ENCODE peak calls at places on chromosomes 11 and 22, in ten cellular contexts. W, B, Y, F, T, C, L, K, A and J are unnamed samples.

GRCh38 chr11:71151561-71151960 is 100.8 kb downstream of the SHANK2 start:
- DNase-seq in T (no peak), K (no peak), F (no peak), W (no peak), C (no peak), A (no peak), L (no peak), Y (no peak), B (no peak), J (no peak)

GRCh38 chr11:95897731-95898130 is 26.2 kb downstream of the MTMR2 start:
- DNase-seq in T (peak), W (no peak), K (no peak), L (peak), A (no peak), C (peak), F (peak), Y (peak), B (peak), J (peak)

GRCh38 chr22:37486224-37486845 is at the start of gene MFNG:
- DNase-seq in F (peak), W (peak), T (peak), A (peak), Y (peak), C (no peak), L (peak), K (peak), B (peak), J (peak)

GRCh38 chr22:22667966-22668880 is 23.8 kb downstream of the GGTLC2 start:
- DNase-seq in L (no peak), F (no peak), W (no peak), K (no peak), A (no peak), C (no peak), Y (no peak), T (no peak), B (no peak), J (no peak)

GRCh38 chr11:69080361-69080973 is 31.7 kb downstream of the TPCN2 start:
- DNase-seq in L (no peak), B (peak), K (no peak), Y (peak), W (no peak), F (no peak), A (no peak), C (peak), T (peak), J (peak)

GRCh38 chr22:31286360-31287255 is 5.7 kb downstream of the PIK3IP1 start:
- DNase-seq in L (peak), K (peak), T (no peak), C (no peak), F (no peak), A (no peak), W (no peak), B (no peak), Y (no peak), J (no peak)

GRCh38 chr22:31846161-31847115 is 92.6 kb downstream of the DEPDC5 start:
- DNase-seq in L (peak), F (no peak), W (no peak), Y (no peak), B (no peak), T (peak), K (no peak), C (peak), A (no peak), J (peak)

GRCh38 chr11:120061036-120061760 is 76.7 kb downstream of the TRIM29 start:
- DNase-seq in B (peak), Y (no peak), T (no peak), C (peak), K (no peak), A (no peak), F (no peak), L (peak), W (no peak), J (no peak)

GRCh38 chr11:119367661-119368120 is 13.8 kb downstream of the USP2 start:
- DNase-seq in F (no peak), B (no peak), T (no peak), A (no peak), Y (no peak), C (no peak), K (no peak), W (no peak), L (no peak), J (no peak)

GRCh38 chr11:83070878-83071640 is 638 bp downstream of the RAB30 start:
- DNase-seq in K (peak), W (peak), A (no peak), B (no peak), F (peak), T (peak), Y (no peak), C (no peak), L (peak), J (peak)

GRCh38 chr22:39707351-39707750 is 136.8 kb downstream of the CACNA1I start:
- DNase-seq in W (no peak), C (no peak), B (no peak), F (no peak), K (no peak), T (no peak), Y (no peak), L (no peak), A (no peak), J (no peak)

GRCh38 chr11:111770581-111771134 is 4.5 kb upstream of the PPP2R1B start:
- DNase-seq in L (no peak), B (no peak), F (no peak), A (no peak), Y (peak), K (no peak), W (no peak), C (no peak), T (no peak), J (no peak)

GRCh38 chr22:24550028-24550901 is 4.7 kb downstream of the GUCD1 start:
- DNase-seq in A (no peak), F (no peak), W (peak), Y (no peak), B (no peak), K (no peak), T (no peak), L (peak), C (no peak), J (no peak)

GRCh38 chr11:26843539-26843938 is 121.7 kb upstream of the SLC5A12 start:
- DNase-seq in A (no peak), K (no peak), Y (no peak), L (no peak), F (no peak), C (no peak), B (no peak), W (no peak), T (no peak), J (no peak)

GRCh38 chr11:123195182-123196059 is at the start of gene CLMP:
- DNase-seq in K (no peak), A (no peak), F (peak), Y (peak), L (peak), W (peak), C (no peak), T (peak), B (no peak), J (peak)

GRCh38 chr22:40708177-40708576 is 28.9 kb downstream of the MCHR1 start:
- DNase-seq in A (no peak), K (no peak), C (no peak), W (no peak), L (no peak), B (no peak), Y (no peak), T (no peak), F (no peak), J (no peak)

GRCh38 chr11:47248304-47248663 is 330 bp downstream of the ACP2 start:
- DNase-seq in K (no peak), Y (no peak), F (no peak), L (peak), T (peak), A (no peak), B (no peak), W (no peak), C (no peak), J (peak)

GRCh38 chr11:88246680-88247079 is 71.4 kb upstream of the RAB38 start:
- DNase-seq in A (no peak), W (no peak), C (peak), K (peak), T (peak), Y (peak), B (peak), F (no peak), L (peak), J (peak)

GRCh38 chr11:34214961-34215805 is 109.8 kb downstream of the NAT10 start:
- DNase-seq in F (no peak), L (peak), T (peak), A (no peak), Y (peak), W (no peak), B (peak), K (no peak), C (peak), J (peak)

GRCh38 chr22:50609599-50609998 is 9.0 kb downstream of the MAPK8IP2 start:
- DNase-seq in B (no peak), Y (no peak), K (no peak), L (no peak), T (no peak), C (no peak), W (no peak), F (no peak), A (no peak), J (no peak)

GRCh38 chr11:62546244-62546936 is at the start of gene AHNAK:
- DNase-seq in T (peak), W (peak), F (peak), B (peak), C (no peak), K (peak), L (peak), Y (peak), A (no peak), J (peak)

GRCh38 chr22:34993548-34993947 is 72.4 kb upstream of the ISX start:
- DNase-seq in C (no peak), L (no peak), A (no peak), B (no peak), Y (no peak), T (no peak), F (no peak), W (no peak), K (no peak), J (no peak)

GRCh38 chr11:47234669-47235075 is 13.9 kb downstream of the ACP2 start:
- DNase-seq in A (no peak), K (no peak), B (no peak), C (peak), Y (peak), L (peak), T (peak), W (no peak), F (peak), J (no peak)

GRCh38 chr22:25083414-25084166 is 116.1 kb upstream of the CRYBB3 start:
- DNase-seq in B (no peak), K (no peak), C (no peak), A (no peak), W (no peak), T (no peak), Y (no peak), F (no peak), L (no peak), J (no peak)

GRCh38 chr11:85712953-85713352 is 27.0 kb upstream of the CCDC89 start:
- DNase-seq in B (no peak), Y (no peak), T (no peak), A (no peak), K (no peak), C (no peak), L (no peak), F (no peak), W (no peak), J (no peak)

GRCh38 chr11:95692526-95693270 is 96.9 kb downstream of the FAM76B start:
- DNase-seq in K (no peak), L (peak), A (no peak), Y (no peak), T (peak), C (peak), F (no peak), B (no peak), W (no peak), J (peak)

GRCh38 chr22:35915477-35916013 is 113.1 kb downstream of the RBFOX2 start:
- DNase-seq in T (peak), F (peak), W (no peak), C (no peak), L (peak), A (no peak), Y (peak), B (peak), K (no peak), J (peak)

GRCh38 chr11:76783901-76784813 is 1.0 kb downstream of the TSKU start:
- DNase-seq in F (peak), C (peak), W (peak), L (peak), Y (peak), T (peak), K (no peak), B (peak), A (no peak), J (peak)

GRCh38 chr11:86473991-86474833 is 99.5 kb downstream of the CCDC81 start:
- DNase-seq in W (peak), F (peak), A (no peak), T (peak), Y (peak), B (peak), K (no peak), L (no peak), C (no peak), J (peak)

GRCh38 chr11:121964591-121964990 is 151.4 kb downstream of the BLID start:
- DNase-seq in L (peak), W (no peak), T (peak), A (no peak), F (no peak), B (peak), Y (peak), C (peak), K (no peak), J (peak)

GRCh38 chr11:5600374-5600851 is 4.0 kb downstream of the TRIM6 start:
- DNase-seq in K (peak), Y (peak), B (peak), C (peak), F (peak), A (peak), T (peak), W (peak), L (peak), J (peak)

DNA sequence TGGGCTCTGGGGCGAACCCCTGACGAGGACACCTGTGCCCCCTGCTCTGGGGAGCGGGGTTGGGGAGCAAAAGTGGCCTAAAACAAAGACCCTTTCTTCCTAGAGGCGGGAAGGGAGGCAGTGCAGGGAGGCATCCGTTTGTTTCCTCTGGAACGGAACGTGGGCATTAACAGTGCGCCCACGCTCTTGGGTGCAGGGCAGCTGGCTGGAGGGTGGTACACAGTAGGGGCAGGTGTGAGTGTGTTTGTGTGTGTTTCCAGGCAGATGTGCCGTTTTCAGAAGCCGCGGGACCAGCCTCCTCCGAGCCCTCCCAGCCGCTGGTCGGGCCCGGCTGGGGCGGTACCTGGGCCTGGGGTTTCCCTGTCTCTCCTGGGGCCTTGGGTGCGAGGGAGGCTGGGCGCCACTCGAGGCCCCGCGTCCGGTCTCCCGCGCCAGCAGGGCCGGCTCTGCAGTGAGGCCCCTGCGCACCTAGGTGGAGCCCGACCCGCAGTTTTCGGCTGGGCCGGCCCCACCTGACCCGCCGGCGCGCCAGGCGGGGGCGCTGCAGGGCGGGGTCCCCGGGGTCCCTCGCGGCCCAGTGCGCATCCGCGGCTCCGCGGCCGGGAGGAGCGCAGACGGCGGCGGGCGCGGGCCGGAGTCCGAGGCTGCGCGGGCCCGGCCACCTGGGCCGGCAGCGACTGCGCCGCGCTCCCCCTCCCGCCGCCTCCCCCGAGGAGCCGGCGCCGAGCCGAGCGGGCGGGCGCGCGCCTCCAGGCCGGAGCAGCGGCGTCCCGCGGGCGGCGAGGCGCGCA is 1252.7 kb downstream of the BRD1 start:
- DNase-seq in L (peak), C (no peak), B (no peak), Y (no peak), T (no peak), A (no peak), W (no peak), K (no peak), F (no peak), J (no peak)
- TF ChIP-seq CTCF in L (no peak), C (peak), B (no peak), Y (no peak), T (peak), A (peak), W (peak), K (no peak), F (no peak), J (no peak)

DNA sequence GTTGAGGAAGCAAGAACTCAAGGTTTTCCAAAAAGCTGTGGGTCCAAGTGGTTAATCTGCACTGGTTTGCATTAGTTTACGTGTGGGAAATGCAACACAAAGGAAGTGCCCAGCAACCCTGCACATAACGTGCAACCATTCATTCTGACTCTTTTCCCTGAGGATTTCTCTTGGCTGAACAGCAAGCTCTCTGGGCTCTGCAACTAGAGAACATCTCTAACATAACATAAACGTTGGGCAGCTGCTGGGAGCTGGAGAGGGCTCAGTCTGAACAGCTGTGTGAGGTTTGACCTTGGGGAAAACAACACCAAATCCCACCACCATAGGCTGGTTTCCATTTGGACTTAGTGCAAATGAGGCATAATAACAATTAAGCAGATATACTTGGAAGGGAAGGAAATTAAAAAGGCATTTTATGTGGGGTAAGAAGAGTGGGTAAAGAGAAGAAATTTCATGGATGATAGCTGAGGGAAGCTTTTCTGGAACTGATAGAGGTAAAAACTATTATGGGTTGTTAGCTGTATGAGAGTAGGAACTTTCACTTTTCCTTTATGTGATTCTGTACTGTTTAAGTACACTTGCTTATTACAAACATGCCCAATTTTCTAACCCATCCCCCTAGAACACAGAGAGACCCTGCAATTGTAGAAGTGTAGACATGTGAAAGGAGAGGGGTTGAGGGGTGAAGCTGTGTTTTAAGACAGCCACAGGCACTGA is 76.2 kb downstream of the SNX19 start:
- DNase-seq in A (no peak), L (peak), K (no peak), C (peak), W (no peak), B (no peak), F (no peak), Y (no peak), T (peak), J (peak)
- H3K4me3 ChIP-seq in A (no peak), L (no peak), K (no peak), C (no peak), W (no peak), B (no peak), F (no peak), Y (no peak), T (no peak), J (no peak)

DNA sequence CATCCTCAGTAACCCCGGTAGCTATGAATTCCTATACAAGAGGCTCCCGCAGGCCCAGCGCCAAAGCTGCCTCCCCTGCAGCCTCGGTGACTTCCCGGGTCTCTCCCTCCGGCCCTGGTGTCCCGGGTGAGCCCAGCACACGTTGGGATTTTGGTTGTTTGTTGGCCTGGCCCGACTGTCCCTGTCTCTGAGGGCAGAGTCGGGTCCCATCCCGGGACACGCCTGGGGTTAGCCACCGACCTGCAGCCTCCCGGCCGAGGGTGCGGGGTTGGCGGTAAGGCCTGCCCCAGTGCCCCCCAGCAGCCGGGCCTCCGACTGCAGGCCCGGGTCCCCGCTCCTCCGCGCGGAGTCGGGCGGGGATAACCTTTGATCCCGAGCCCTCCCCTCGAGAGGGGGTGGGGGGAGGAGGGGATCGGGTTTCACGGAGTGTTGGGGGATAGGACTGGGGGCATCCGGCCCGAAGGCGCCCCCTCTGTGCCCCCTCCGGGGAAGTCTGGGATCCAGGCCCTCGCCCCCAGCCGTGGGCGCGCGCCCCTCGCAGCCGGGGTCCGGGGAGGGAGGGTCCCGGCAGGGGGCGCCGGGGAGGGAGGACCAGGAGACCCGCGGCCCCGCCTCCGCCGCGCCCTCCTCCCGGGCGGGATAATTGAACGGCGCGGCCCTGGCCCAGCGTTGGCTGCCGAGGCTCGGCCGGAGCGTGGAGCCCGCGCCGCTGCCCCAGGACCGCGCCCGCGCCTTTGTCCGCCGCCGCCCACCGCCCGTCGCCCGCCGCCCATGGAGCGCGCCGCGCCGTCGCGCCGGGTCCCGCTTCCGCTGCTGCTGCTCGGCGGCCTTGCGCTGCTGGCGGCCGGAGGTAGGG is at the start of gene FBLN1:
- DNase-seq in Y (peak), A (no peak), B (no peak), F (peak), W (peak), T (no peak), K (no peak), L (no peak), C (no peak), J (peak)
- TF ChIP-seq CTCF in Y (peak), A (no peak), B (no peak), F (peak), W (no peak), T (peak), K (no peak), L (no peak), C (no peak), J (peak)

DNA sequence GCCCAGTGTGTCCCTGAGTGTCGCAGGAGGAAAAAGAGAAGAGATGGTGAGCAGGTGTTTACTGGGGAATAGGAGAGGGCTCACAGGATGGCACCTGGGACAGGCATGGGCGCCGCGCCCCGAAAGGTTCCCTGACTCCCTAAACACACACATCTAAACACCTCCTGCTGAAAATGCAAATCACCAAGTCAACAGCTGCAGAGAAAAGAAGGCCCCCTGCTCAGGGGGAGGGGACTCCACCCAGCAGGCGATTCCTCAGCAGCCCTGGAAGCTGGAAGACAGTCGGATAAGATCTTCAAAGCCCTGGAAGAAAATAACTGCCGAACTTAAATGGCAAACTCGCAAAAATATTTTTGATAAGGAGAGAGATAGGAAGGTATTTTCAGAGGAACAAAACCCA is 377.2 kb downstream of the BRD1 start:
- DNase-seq in T (no peak), C (no peak), Y (no peak), F (no peak), A (no peak), B (no peak), K (no peak), W (no peak), L (no peak), J (no peak)
- H3K4me3 ChIP-seq in T (no peak), C (no peak), Y (no peak), F (no peak), A (no peak), B (no peak), K (no peak), W (no peak), L (no peak), J (no peak)